ENCODE peak calls at places on chromosomes 16 and 17, in four cellular contexts. P is body of pancreas, R is ascending aorta, A is astrocyte of the cerebellum. S is an unnamed sample.

GRCh38 chr17:3020381-3020780 is 43.0 kb downstream of the OR1D5 start:
- DNase-seq in P (no peak), R (no peak), A (no peak), S (no peak)

GRCh38 chr17:33494156-33494555 is 201.1 kb upstream of the ASIC2 start:
- DNase-seq in R (no peak), P (no peak), A (no peak), S (peak)

GRCh38 chr16:67146523-67147357 is 4.1 kb downstream of the B3GNT9 start:
- DNase-seq in R (no peak), A (no peak), P (no peak), S (no peak)

GRCh38 chr17:45368661-45369060 is 51.8 kb upstream of the MAP3K14 start:
- DNase-seq in R (no peak), P (no peak), A (peak), S (peak)

GRCh38 chr16:57472665-57473060 is 10.2 kb downstream of the POLR2C start:
- DNase-seq in R (peak), A (no peak), P (no peak), S (no peak)

GRCh38 chr16:56606688-56607618 is 1.4 kb upstream of the MT2A start:
- DNase-seq in A (peak), P (peak), R (peak), S (peak)

GRCh38 chr17:76872221-76872873 is 4.1 kb downstream of the MGAT5B start:
- DNase-seq in P (no peak), A (peak), R (no peak), S (peak)

GRCh38 chr17:44308320-44308818 is at the start of gene RUNDC3A:
- DNase-seq in A (peak), R (peak), P (peak), S (peak)

GRCh38 chr17:10217916-10218315 is 19.5 kb upstream of the GAS7 start:
- DNase-seq in A (no peak), P (no peak), R (peak), S (peak)

GRCh38 chr17:45640141-45640850 is 143.8 kb upstream of the CRHR1 start:
- DNase-seq in R (peak), P (peak), A (peak), S (peak)

GRCh38 chr17:51166987-51167931 is 1.0 kb downstream of the NME2 start:
- DNase-seq in A (no peak), R (no peak), P (peak), S (peak)

GRCh38 chr17:21008516-21008915 is 34.3 kb downstream of the USP22 start:
- DNase-seq in P (no peak), R (no peak), A (no peak), S (no peak)

GRCh38 chr17:62696726-62697490 is 69.4 kb downstream of the MRC2 start:
- DNase-seq in P (no peak), R (no peak), A (no peak), S (peak)

GRCh38 chr16:31089199-31089598 is 456 bp upstream of the PRSS53 start:
- DNase-seq in A (no peak), R (no peak), P (no peak), S (no peak)

GRCh38 chr16:31354394-31355291 is at the start of gene ITGAX:
- DNase-seq in A (no peak), R (peak), P (peak), S (no peak)

GRCh38 chr17:30824356-30825145 is at the start of gene CRLF3:
- DNase-seq in R (peak), A (peak), P (peak), S (peak)

GRCh38 chr17:41264599-41264998 is 579 bp upstream of the KRTAP9-6 start:
- DNase-seq in R (no peak), A (no peak), P (no peak), S (no peak)

GRCh38 chr17:31130286-31131224 is 35.8 kb downstream of the NF1 start:
- DNase-seq in R (no peak), A (no peak), P (no peak), S (no peak)

GRCh38 chr16:30142672-30143346 is 19.8 kb upstream of the MAPK3 start:
- DNase-seq in A (no peak), P (no peak), R (no peak), S (no peak)

GRCh38 chr16:52515068-52515671 is 31.8 kb downstream of the TOX3 start:
- DNase-seq in A (no peak), R (no peak), P (no peak), S (no peak)

GRCh38 chr16:53517851-53518250 is 14.8 kb upstream of the AKTIP start:
- DNase-seq in R (no peak), A (no peak), P (no peak), S (no peak)

GRCh38 chr17:40486513-40487370 is 14.7 kb downstream of the TNS4 start:
- DNase-seq in P (no peak), R (no peak), A (peak), S (peak)

GRCh38 chr16:59905131-59905530 is 1171.0 kb upstream of the GOT2 start:
- DNase-seq in P (no peak), A (no peak), R (no peak), S (no peak)

GRCh38 chr16:15653227-15653626 is 3.2 kb downstream of the NDE1 start:
- DNase-seq in P (no peak), R (peak), A (peak), S (peak)

GRCh38 chr17:54180919-54181318 is 358.2 kb downstream of the KIF2B start:
- DNase-seq in P (no peak), R (no peak), A (no peak), S (no peak)

GRCh38 chr16:29021471-29021870 is 36.6 kb downstream of the LAT start:
- DNase-seq in A (no peak), R (no peak), P (no peak), S (no peak)

GRCh38 chr16:87608400-87608985 is 6.2 kb downstream of the JPH3 start:
- DNase-seq in A (peak), P (peak), R (no peak), S (peak)

GRCh38 chr17:27633312-27634025 is 2.5 kb downstream of the LGALS9 start:
- DNase-seq in R (no peak), P (peak), A (no peak), S (peak)

GRCh38 chr17:77131919-77132318 is 8.8 kb upstream of the SEC14L1 start:
- DNase-seq in R (no peak), A (no peak), P (no peak), S (peak)

GRCh38 chr17:57994436-57994835 is 6.4 kb upstream of the VEZF1 start:
- DNase-seq in R (no peak), P (no peak), A (no peak), S (no peak)

DNA sequence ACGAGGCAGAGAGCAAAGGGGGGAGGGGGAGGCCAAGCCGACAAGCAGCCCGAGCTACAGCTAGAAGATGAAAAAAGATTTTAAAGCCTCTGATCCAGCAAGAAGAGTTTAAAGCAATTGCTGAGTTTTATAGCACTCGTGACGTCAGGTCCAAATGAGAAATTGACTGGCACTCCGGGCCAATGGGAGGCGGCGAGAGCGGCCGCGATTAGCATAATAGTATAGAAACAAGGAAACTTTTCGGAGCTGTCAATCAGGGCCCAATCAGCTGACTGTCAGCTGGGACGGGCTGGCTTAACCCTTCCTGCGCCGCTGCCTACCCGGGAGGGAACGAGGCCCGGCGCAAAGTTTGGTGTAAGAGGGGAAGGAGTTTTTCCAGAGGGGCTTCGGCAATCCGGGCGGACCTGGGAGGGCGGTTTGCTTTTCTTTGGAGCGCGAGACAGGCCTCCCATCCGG is at the start of gene MAF:
- DNase-seq in P (peak), A (peak), R (peak), S (peak)
- H3K4me3 ChIP-seq in P (peak), A (peak), R (peak), S (peak)

GRCh38 chr17:49191917-49192741 is 18.2 kb downstream of the GNGT2 start:
- DNase-seq in R (peak), P (peak), A (peak), S (peak)
- TF ChIP-seq CTCF in R (peak), P (peak), A (peak), S (peak)

GRCh38 chr17:12584727-12585126 is 81.0 kb upstream of the MYOCD start:
- DNase-seq in R (no peak), A (no peak), P (no peak), S (no peak)
- H3K4me3 ChIP-seq in R (no peak), A (no peak), P (no peak), S (no peak)

DNA sequence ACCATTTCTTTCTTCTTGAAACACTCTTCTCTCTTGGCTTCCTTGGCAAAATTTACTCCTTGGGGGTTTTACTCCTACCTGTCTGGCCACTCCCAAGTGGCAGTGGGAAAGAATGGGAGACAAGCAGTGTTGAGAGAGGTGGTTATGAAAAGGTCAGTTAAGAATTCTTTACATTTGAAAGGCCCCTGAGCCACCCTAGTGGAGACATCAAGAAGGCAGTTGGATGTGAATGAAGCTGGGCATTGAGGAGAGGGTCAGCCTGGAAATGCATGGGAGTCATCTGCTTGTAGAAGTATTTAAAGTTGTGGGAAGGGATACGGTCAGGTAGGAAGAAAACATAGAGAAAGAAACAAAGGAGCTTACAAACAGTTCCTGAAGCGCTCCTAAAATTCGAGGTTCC is 42.3 kb upstream of the CCNF start:
- DNase-seq in R (no peak), A (no peak), P (no peak), S (no peak)
- TF ChIP-seq CTCF in R (no peak), A (peak), P (no peak), S (no peak)

DNA sequence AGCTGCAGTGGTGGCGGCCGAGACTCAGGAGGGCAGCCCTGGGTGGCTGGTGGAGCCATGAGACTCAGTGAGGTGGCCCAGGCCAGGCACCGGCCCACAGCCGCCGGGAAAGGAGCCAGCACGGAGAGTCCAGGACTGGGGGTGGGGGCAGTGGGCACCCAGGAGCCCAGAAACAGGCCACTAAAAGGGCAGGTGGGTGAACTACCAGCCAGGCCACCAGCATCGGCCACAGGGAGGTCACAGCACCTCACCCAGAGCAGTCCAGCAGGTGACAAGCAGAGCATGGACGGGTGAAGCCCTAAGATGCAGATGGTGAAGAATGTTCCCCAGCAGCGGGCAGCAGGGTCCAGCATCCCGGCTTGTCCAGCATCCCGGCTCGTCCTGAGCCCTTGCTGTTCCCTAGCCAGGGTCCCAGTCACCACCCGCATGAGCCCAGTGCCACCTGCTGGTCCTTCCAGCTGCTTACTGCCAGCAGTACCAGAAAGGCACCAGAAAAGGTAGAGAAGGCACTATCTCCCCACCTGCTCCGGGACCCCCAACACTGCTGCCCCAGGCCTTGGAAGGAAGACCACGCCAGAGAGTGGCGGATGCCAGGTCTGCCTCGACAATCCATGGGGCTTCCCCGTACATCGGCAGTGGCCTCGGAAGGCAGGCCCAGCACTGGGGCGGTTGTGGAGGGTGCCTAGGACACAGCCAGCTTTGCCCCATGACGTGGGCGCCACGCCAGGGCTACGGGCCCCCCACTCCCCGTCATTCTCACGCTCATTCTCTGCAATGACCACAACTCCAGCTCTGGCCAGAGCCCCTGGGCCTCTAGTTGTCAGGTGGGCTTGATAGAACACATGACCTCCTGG is 1.6 kb downstream of the CENPX start:
- DNase-seq in R (peak), P (peak), A (peak), S (peak)
- H3K4me3 ChIP-seq in R (peak), P (no peak), A (peak), S (peak)

GRCh38 chr17:5122586-5123342 is 6.9 kb downstream of the USP6 start:
- DNase-seq in R (peak), A (no peak), P (peak), S (no peak)
- TF ChIP-seq CTCF in R (peak), A (no peak), P (no peak), S (no peak)

GRCh38 chr17:17568772-17569195 is 22.7 kb downstream of the PEMT start:
- DNase-seq in P (peak), R (no peak), A (no peak), S (peak)

GRCh38 chr17:17565471-17566365 is 25.8 kb downstream of the PEMT start:
- DNase-seq in A (no peak), R (no peak), P (no peak), S (peak)

GRCh38 chr17:17567631-17568030 is 23.9 kb downstream of the PEMT start:
- DNase-seq in R (peak), P (peak), A (peak), S (peak)

GRCh38 chr17:17564896-17565295 is 26.6 kb downstream of the PEMT start:
- DNase-seq in R (no peak), P (no peak), A (no peak), S (no peak)

DNA sequence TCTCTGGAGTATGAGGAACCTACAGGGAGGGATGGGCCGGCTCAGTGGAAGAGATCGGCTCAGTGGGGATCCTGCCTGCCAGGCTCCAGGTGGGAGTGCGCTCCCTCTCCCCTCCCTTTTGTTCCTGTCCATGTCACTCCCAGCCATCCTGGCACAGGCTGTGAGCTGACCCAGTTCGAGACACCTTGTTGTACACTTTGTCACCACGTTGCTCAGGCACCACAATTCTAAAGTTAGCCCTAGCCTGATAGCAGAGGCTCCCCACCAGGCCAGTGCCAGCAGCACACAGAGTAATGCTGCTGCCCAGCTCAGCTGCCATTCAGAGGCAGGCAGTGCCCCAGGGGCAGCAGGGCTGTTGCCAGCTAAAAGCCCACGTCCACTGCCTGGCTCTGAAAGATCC is 24.4 kb downstream of the PEMT start:
- DNase-seq in A (no peak), P (no peak), R (no peak), S (no peak)
- H3K4me3 ChIP-seq in A (no peak), P (no peak), R (no peak), S (no peak)

GRCh38 chr17:8488931-8489330 is 53.2 kb downstream of the NDEL1 start:
- DNase-seq in P (no peak), A (peak), R (peak), S (peak)
- TF ChIP-seq CTCF in P (no peak), A (no peak), R (peak), S (peak)

GRCh38 chr17:7352559-7352889 is 562 bp downstream of the KCTD11 start:
- DNase-seq in P (no peak), A (no peak), R (no peak), S (no peak)

GRCh38 chr17:7355053-7355452 is at the start of gene TMEM95:
- DNase-seq in P (no peak), R (no peak), A (no peak), S (peak)

GRCh38 chr17:7356072-7356549 is 1.2 kb downstream of the TMEM95 start:
- DNase-seq in R (peak), A (no peak), P (peak), S (peak)

GRCh38 chr17:7352910-7353635 is 1.1 kb downstream of the KCTD11 start:
- DNase-seq in P (no peak), A (no peak), R (no peak), S (no peak)

DNA sequence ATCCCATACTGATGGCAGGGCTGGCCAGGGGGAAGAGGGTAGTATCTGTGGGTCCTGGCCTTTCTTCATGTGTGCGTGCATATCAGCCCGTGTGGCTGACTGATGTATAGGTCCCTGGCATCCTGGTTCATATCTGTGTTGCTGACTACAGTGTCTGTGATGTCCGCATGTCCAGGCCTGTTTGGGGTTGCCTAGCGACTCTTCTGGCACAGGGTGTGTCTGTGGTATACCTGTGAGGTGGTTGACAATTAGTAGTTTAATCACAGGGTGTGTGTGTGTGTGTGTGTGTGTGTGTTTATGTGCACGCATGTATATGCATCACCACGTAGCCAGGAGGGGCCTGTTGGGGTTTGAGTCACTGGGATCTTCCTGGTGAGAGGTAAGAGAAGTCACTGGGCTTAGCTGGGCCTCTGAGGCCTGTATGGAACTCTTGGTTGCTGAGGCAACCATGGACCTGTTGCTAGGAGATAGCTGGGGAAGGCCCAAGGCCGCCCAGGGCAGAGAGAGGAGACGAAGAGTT is 634 bp upstream of the TMEM95 start:
- DNase-seq in A (no peak), R (no peak), P (no peak), S (peak)
- H3K4me3 ChIP-seq in A (no peak), R (no peak), P (no peak), S (peak)